ENCODE peak calls at places on chromosomes 7 and 10, in seven cellular contexts. Z, W, N, S, H, D and Q are unnamed samples.

GRCh38 chr10:62027841-62028501 is 126.5 kb downstream of the ARID5B start:
- DNase-seq in Z (peak; percentile 69), S (no peak), W (no peak), N (no peak), D (no peak), H (no peak), Q (peak; percentile 94)

GRCh38 chr10:64067859-64068258 is 546.7 kb downstream of the REEP3 start:
- DNase-seq in S (no peak), N (no peak), H (no peak), D (no peak), Z (no peak), W (no peak), Q (no peak)

GRCh38 chr7:124879103-124879502 is 50.5 kb downstream of the POT1 start:
- DNase-seq in S (no peak), D (no peak), N (no peak), W (no peak), H (no peak), Z (no peak), Q (no peak)

GRCh38 chr7:231030-231857 is 38.9 kb downstream of the FAM20C start:
- DNase-seq in W (no peak), Z (peak; percentile 42), S (peak; percentile 60), N (no peak), H (peak; percentile 42), D (no peak), Q (no peak)

GRCh38 chr7:130114776-130115175 is 44.4 kb downstream of the KLHDC10 start:
- DNase-seq in Z (no peak), N (no peak), W (no peak), S (no peak), D (no peak), H (no peak), Q (peak; percentile 81)

GRCh38 chr7:148485618-148486017 is 104.9 kb upstream of the C7orf33 start:
- DNase-seq in S (no peak), W (peak; percentile 34), Z (peak; percentile 8), H (no peak), D (no peak), N (no peak), Q (peak; percentile 36)

GRCh38 chr10:4847580-4848020 is 21.6 kb downstream of the AKR1E2 start:
- DNase-seq in S (no peak), H (no peak), N (peak; percentile 89), D (no peak), Z (peak; percentile 75), W (peak; percentile 27), Q (peak; percentile 81)

GRCh38 chr7:117270371-117270770 is 52.5 kb downstream of the WNT2 start:
- DNase-seq in H (no peak), Z (peak; percentile 97), S (no peak), W (no peak), N (no peak), D (no peak), Q (no peak)

GRCh38 chr7:150435390-150436073 is 14.9 kb upstream of the GIMAP8 start:
- DNase-seq in W (no peak), D (no peak), N (no peak), Z (no peak), S (no peak), H (no peak), Q (no peak)

GRCh38 chr10:6044060-6044459 is 18.1 kb downstream of the IL2RA start:
- DNase-seq in W (no peak), H (no peak), D (peak; percentile 0), S (no peak), N (no peak), Z (no peak), Q (no peak)

GRCh38 chr10:132962623-132963429 is 20.5 kb upstream of the CFAP46 start:
- DNase-seq in S (no peak), W (no peak), D (no peak), H (no peak), Z (peak; percentile 11), N (peak; percentile 32), Q (peak; percentile 12)

GRCh38 chr10:11601670-11602069 is 9.8 kb downstream of the USP6NL start:
- DNase-seq in H (no peak), Z (no peak), S (no peak), D (no peak), W (no peak), N (no peak), Q (no peak)

GRCh38 chr7:23347682-23348180 is 48.6 kb downstream of the MALSU1 start:
- DNase-seq in S (no peak), W (peak; percentile 90), D (no peak), H (no peak), Z (peak; percentile 88), N (peak; percentile 84), Q (peak; percentile 94)

GRCh38 chr10:80599424-80599847 is 61.7 kb downstream of the SH2D4B start:
- DNase-seq in Z (peak; percentile 53), S (peak; percentile 58), H (peak; percentile 92), N (peak; percentile 62), D (peak; percentile 12), W (peak; percentile 82), Q (peak; percentile 68)

GRCh38 chr10:48333856-48334255 is 27.4 kb downstream of the MAPK8 start:
- DNase-seq in Z (no peak), H (no peak), N (no peak), D (no peak), S (no peak), W (no peak), Q (peak; percentile 22)

GRCh38 chr7:158531661-158532060 is 56.0 kb downstream of the PTPRN2 start:
- DNase-seq in H (no peak), W (no peak), S (no peak), Z (no peak), N (no peak), D (no peak), Q (no peak)

GRCh38 chr7:90298145-90299038 is 22.7 kb downstream of the FAM237B start:
- DNase-seq in H (peak; percentile 60), D (no peak), S (peak; percentile 30), Z (peak; percentile 85), W (peak; percentile 76), N (peak; percentile 86), Q (peak; percentile 83)

GRCh38 chr10:113004219-113004618 is 54.2 kb downstream of the TCF7L2 start:
- DNase-seq in Z (no peak), D (no peak), S (no peak), H (no peak), N (no peak), W (no peak), Q (no peak)

GRCh38 chr7:55128693-55129394 is 110.0 kb downstream of the EGFR start:
- DNase-seq in S (no peak), Z (peak; percentile 84), W (peak; percentile 29), D (peak; percentile 81), H (no peak), N (peak; percentile 65), Q (peak; percentile 36)

GRCh38 chr10:116866987-116867595 is 17.8 kb downstream of the ENO4 start:
- DNase-seq in W (peak; percentile 41), S (no peak), N (peak; percentile 50), D (no peak), Z (peak; percentile 61), H (no peak), Q (peak; percentile 79)

GRCh38 chr10:26215923-26216576 is 524 bp upstream of the GAD2 start:
- DNase-seq in D (peak; percentile 9), N (peak; percentile 0), Z (peak; percentile 1), H (peak; percentile 82), S (peak; percentile 50), W (peak; percentile 72), Q (no peak)

GRCh38 chr10:91796332-91797076 is 1.7 kb upstream of the TNKS2 start:
- DNase-seq in N (peak; percentile 8), H (peak; percentile 72), Z (no peak), S (no peak), W (peak; percentile 10), D (peak; percentile 11), Q (peak; percentile 45)

GRCh38 chr7:28411876-28412662 is at the start of gene CREB5:
- DNase-seq in N (peak; percentile 35), Z (peak; percentile 39), W (no peak), S (no peak), H (peak; percentile 65), D (peak; percentile 29), Q (peak; percentile 49)
- TF ChIP-seq CTCF in N (peak; percentile 42), Z (peak; percentile 24), W (peak; percentile 36), S (no peak), H (peak; percentile 54), D (peak; percentile 19), Q (peak; percentile 14)

DNA sequence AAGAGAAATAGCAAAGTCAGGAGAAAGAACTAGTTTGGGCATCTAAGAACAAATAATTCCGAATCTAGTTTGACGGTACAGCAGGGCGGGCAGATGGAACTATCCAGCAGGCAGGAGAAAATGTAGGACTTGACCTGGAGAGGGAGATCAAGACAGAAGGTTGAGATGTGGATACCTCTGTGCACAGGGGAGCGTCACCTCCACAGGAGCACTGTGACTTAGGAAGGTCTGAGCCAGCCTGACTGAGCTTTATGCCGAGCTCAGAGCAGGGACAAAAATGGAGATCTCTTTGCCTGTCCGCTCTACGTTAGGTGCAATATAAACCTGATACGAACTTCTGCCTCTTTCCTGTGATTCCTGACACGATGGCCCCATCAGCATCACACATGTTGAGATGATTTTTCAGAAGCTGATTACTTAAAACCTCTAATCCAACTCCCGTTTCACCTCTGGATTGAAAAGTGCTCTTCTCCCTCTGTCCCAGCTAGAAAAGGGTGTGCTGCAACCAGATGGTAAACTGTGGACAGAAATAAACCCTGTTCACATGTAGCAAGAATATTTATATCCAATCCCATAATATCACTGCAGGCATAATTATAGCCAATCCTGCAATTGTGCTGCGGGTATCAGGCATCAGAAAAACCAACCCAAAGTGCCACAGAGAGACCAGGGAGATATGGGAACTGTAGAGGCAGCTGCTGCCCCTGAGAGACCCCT is 13.6 kb upstream of the SORBS1 start:
- DNase-seq in D (no peak), Z (no peak), S (no peak), H (no peak), W (no peak), N (no peak), Q (no peak)
- H3K4me3 ChIP-seq in D (no peak overlapping the region), Z (no peak overlapping the region), S (no peak overlapping the region), H (no peak overlapping the region), W (no peak overlapping the region), N (no peak overlapping the region), Q (no peak overlapping the region)

DNA sequence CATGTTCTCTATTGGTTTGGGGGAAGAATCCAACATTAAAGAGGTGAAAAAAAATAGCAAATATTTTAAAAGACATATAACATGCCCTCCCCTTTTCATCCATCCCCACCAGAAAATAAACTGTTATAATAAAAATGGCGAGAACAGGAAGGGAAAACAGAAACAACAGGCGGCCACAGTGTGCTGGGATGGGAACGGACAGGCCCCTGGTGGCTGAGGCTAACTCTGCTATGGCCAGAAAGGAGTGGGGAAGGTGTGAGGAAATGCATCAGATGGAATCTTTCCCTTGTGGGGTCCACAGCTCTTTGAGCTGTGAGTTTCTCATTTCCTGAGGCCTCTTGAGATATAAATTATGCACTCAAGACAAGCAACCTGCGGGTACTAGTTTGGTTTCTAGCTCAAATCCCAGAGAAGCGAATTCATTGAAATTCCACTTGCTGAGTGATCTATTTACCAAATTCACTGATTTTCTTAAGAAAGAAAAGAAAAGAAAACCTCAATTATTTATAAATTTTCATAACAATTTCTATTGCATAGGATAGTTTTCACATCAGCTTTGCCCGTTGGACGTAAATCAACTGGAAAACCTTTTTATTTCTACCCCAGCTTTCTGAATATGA is 139.5 kb downstream of the BMPER start:
- DNase-seq in S (no peak), Z (no peak), W (peak; percentile 67), D (no peak), N (no peak), H (peak; percentile 28), Q (no peak)
- TF ChIP-seq CTCF in S (no peak), Z (no peak), W (peak; percentile 24), D (no peak), N (no peak), H (peak; percentile 26), Q (no peak)

DNA sequence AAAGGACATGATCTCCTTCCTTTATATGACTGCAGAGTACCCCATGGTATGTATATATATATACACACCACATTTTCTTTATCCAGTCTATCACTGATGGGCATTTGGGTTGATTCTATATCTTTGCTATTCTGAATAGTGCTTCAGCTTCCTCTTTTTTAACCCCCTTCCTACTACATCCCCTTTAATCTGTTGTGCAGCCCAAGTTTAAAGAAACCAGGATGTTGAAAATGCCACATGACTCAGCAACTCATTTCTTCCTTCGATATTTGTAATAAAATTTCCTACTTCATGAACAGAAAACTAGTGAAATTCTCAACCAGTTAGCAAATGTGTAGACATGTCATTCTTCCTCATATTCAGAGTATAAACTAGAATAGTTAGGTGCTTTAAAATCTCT is 1245.7 kb upstream of the SORCS1 start:
- DNase-seq in D (no peak), N (no peak), Z (no peak), H (no peak), S (no peak), W (no peak), Q (no peak)
- H3K4me3 ChIP-seq in D (no peak overlapping the region), N (no peak overlapping the region), Z (no peak overlapping the region), H (no peak overlapping the region), S (no peak overlapping the region), W (no peak overlapping the region), Q (no peak overlapping the region)